ENCODE peak calls at places on chromosomes 11 and 22, in five cellular contexts. K, P, U, B and T are unnamed samples.

GRCh38 chr22:47061226-47061625 is 298.8 kb downstream of the TBC1D22A start:
- DNase-seq in K (no peak), P (no peak), U (no peak), B (no peak), T (no peak)

GRCh38 chr11:45899086-45899447 is 8.0 kb downstream of the FREY1 start:
- DNase-seq in B (no peak), K (no peak), P (no peak), U (no peak), T (no peak)

GRCh38 chr11:67581469-67581868 is 2.1 kb upstream of the GSTP1 start:
- DNase-seq in B (no peak), K (no peak), U (no peak), P (no peak), T (no peak)

GRCh38 chr22:26849575-26849974 is 192.2 kb downstream of the MIAT start:
- DNase-seq in B (no peak), P (no peak), K (no peak), U (no peak), T (peak)

GRCh38 chr11:79237676-79238075 is 203.2 kb downstream of the TENM4 start:
- DNase-seq in K (no peak), B (no peak), U (peak), P (no peak), T (no peak)

GRCh38 chr11:102469196-102469821 is 16.7 kb upstream of the TMEM123 start:
- DNase-seq in B (no peak), P (no peak), K (no peak), U (peak), T (no peak)

GRCh38 chr11:78318733-78319132 is 98.9 kb downstream of the GAB2 start:
- DNase-seq in U (no peak), B (no peak), K (no peak), P (no peak), T (no peak)

GRCh38 chr11:119672597-119672996 is 56.4 kb downstream of the NECTIN1 start:
- DNase-seq in U (no peak), P (no peak), B (no peak), K (no peak), T (no peak)

GRCh38 chr11:67272327-67273259 is 6.3 kb downstream of the GRK2 start:
- DNase-seq in B (no peak), K (no peak), U (no peak), P (no peak), T (no peak)

GRCh38 chr11:109425554-109425953 is 3.6 kb downstream of the C11orf87 start:
- DNase-seq in K (no peak), P (no peak), B (no peak), U (no peak), T (no peak)
- TF ChIP-seq CTCF in K (no peak), P (no peak), B (no peak), U (no peak), T (peak)

GRCh38 chr11:58275002-58275401 is 6.9 kb upstream of the OR10W1 start:
- DNase-seq in K (no peak), P (no peak), U (no peak), B (no peak), T (no peak)
- TF ChIP-seq CTCF in K (no peak), P (no peak), U (no peak), B (no peak), T (no peak)

DNA sequence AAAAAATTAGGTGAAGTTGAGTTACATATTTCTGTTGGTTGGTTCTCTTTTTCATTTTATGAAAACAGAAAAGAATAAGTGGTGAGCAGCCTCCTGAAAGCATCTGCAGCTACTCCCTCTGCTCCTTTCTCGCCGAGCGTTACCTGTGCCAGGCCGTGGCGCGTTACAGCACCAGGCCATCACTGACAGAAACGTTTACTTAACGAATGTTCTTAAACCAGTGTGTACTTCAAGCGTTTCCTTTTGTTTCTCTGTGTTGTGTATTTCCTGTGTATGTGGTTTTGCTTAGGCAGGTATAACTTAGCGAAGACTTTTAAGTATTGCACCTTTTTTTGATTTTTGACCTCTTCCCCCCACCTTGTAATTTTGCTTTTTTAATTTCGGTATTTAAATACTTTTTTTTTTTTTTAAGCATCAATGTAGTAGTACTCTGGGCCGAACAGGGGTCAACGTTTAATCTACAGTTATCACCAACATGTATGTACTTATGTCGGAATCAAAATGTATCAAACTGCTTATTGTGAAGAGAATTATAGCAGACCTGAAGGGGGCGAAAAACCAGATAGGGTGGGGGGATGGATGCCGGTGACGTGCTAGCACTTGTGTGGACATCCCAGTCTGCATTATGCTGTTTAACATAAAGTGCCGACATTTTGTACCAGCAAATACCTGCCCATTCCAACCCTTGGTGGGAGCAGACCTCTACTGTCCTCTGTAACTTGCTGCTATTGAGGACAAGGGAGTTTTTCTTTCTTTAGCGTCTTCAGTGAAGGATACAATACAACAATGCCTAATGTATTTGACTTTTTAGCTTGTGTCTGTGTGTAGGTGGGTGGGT is 21.6 kb upstream of the ADSL start:
- DNase-seq in U (no peak), B (no peak), K (no peak), P (no peak), T (no peak)
- TF ChIP-seq CTCF in U (no peak), B (no peak), K (no peak), P (no peak), T (no peak)

GRCh38 chr11:126359431-126360048 is 4.1 kb downstream of the ST3GAL4 start:
- DNase-seq in P (no peak), K (peak), B (peak), U (no peak), T (peak)
- TF ChIP-seq CTCF in P (no peak), K (no peak), B (no peak), U (peak), T (peak)

DNA sequence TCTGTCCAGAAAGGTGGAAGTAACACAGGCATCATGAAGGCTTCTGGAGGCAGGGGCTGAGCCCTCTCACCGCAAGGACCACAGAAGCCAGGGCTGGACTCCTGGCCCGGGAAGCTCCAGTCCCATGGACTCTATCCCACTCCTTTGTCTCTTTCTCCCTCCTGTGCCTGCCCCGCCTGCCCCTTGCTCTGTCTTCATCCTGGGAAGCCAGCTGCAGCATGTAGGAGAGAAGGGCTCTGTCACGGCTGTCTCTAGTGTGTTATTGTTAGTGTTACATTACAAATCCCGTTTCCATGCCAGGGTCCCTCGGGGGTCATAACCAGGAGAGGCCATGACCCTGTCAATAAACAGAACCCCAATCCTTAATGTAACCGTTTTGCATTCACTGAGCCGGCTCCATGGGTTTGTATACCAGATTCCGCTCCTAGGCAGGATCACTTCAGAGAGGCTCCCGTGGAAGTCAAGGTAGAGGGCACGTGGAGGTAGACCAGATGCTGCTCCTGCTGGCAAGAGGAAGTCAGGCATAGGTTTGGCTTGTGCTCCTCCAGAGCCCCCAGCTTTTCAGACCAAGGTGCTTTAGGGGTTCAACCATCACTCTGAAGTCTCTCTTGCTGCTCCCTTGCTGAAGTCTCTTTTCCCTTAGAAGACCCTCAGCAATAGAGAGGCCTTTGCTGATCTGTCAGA is 293.2 kb downstream of the ETS1 start:
- DNase-seq in B (no peak), P (no peak), U (no peak), K (no peak), T (no peak)
- TF ChIP-seq CTCF in B (no peak), P (no peak), U (no peak), K (no peak), T (no peak)

GRCh38 chr11:134277176-134278001 is 1.2 kb downstream of the GLB1L3 start:
- DNase-seq in U (no peak), P (no peak), K (no peak), B (peak), T (peak)

GRCh38 chr11:134275188-134275533 is 1.0 kb upstream of the GLB1L3 start:
- DNase-seq in B (no peak), K (no peak), U (no peak), P (no peak), T (no peak)

GRCh38 chr11:134273317-134273712 is 2.9 kb upstream of the GLB1L3 start:
- DNase-seq in U (no peak), B (no peak), P (no peak), K (no peak), T (no peak)

GRCh38 chr11:134276396-134277175 is 407 bp downstream of the GLB1L3 start:
- DNase-seq in B (no peak), K (no peak), U (no peak), P (no peak), T (peak)

DNA sequence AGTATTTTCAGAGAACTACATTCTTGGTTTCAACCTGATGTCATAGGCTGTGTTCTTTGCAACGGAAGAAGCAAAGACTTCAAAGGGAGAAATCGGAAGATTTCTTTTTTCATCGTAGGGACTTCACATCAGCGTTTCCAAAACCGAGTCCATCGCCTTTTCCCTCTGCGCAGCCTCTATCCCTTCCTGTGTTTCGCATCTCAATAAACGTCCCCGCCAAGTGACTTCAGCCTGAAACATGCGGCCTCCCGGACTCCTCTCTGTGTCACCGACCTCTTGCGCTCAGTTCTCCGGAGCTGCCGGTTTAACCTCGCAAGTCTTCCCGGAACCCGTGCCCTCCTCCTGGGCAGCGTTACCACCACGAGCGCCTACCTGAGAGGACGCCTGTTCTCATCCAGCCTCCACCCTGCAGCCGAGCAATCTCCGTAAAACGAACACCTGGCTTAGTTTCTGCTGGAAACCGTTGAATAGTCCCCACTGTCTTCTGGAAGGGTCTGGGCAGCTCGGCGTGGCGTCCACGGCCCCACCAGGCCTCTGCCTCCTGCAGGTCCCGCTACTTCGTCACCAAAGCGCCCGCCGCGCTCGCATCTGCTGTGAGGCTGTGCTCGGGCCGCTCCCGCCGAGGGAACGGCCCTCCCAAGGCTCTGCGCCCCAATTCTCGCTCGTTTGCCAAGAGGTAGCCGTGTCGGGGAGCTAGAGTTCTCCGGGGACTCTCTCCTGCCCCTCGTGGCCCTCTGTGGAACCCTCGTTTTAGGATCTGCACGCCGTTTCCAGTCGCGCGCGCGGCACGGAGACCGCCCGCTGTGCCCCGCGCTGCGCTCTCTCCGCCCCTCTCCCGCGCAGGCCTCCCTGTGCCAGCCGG is at the start of gene GLB1L3:
- DNase-seq in B (no peak), U (no peak), K (peak), P (no peak), T (peak)
- TF ChIP-seq CTCF in B (no peak), U (peak), K (no peak), P (no peak), T (peak)

GRCh38 chr22:17637490-17638181 is 921 bp upstream of the BCL2L13 start:
- DNase-seq in K (peak), U (no peak), P (no peak), B (no peak), T (no peak)

GRCh38 chr22:17633998-17634323 is 4.6 kb upstream of the BCL2L13 start:
- DNase-seq in U (no peak), K (no peak), P (no peak), B (no peak), T (no peak)

GRCh38 chr22:17638432-17639237 is at the start of gene BCL2L13:
- DNase-seq in K (peak), U (no peak), P (peak), B (peak), T (peak)

GRCh38 chr22:17634696-17635095 is 3.9 kb upstream of the BCL2L13 start:
- DNase-seq in K (no peak), B (no peak), P (no peak), U (no peak), T (no peak)

GRCh38 chr22:17638182-17638431 is 450 bp upstream of the BCL2L13 start:
- DNase-seq in U (no peak), K (peak), P (no peak), B (no peak), T (no peak)
- TF ChIP-seq CTCF in U (peak), K (no peak), P (no peak), B (no peak), T (peak)

GRCh38 chr11:2825261-2825885 is 60.2 kb downstream of the CDKN1C start:
- DNase-seq in K (peak), P (no peak), U (peak), B (peak), T (no peak)
- TF ChIP-seq CTCF in K (no peak), P (no peak), U (peak), B (no peak), T (no peak)

GRCh38 chr11:518463-519202 is 11.6 kb upstream of the RNH1 start:
- DNase-seq in B (peak), P (no peak), U (peak), K (peak), T (peak)
- TF ChIP-seq CTCF in B (peak), P (peak), U (peak), K (peak), T (peak)